ENCODE peak calls at places on chromosomes 11 and 22, in five cellular contexts. One of them, this sample, is unnamed.

GRCh38 chr11:78562398-78562797 is 12.3 kb downstream of the NARS2 start:
- DNase-seq in PC-9: no peak
- DNase-seq in H1: no peak
- DNase-seq in HCT116: no peak
- DNase-seq in PC-3: peak; percentile 72
- DNase-seq in this sample: no peak

GRCh38 chr11:7348432-7349298 is 97.0 kb downstream of the SYT9 start:
- DNase-seq in HCT116: no peak
- DNase-seq in H1: no peak
- DNase-seq in PC-9: no peak
- DNase-seq in PC-3: peak; percentile 14
- DNase-seq in this sample: no peak

GRCh38 chr22:43396934-43397457 is 14.8 kb upstream of the MPPED1 start:
- DNase-seq in PC-3: no peak
- DNase-seq in HCT116: no peak
- DNase-seq in PC-9: no peak
- DNase-seq in H1: no peak
- DNase-seq in this sample: no peak

GRCh38 chr11:96215094-96215782 is 127.8 kb downstream of the MAML2 start:
- DNase-seq in H1: no peak
- DNase-seq in PC-3: peak; percentile 44
- DNase-seq in HCT116: no peak
- DNase-seq in PC-9: no peak
- DNase-seq in this sample: peak; percentile 85

GRCh38 chr11:93791493-93791892 is 7.4 kb downstream of the MED17 start:
- DNase-seq in HCT116: no peak
- DNase-seq in H1: no peak
- DNase-seq in PC-3: no peak
- DNase-seq in PC-9: no peak
- DNase-seq in this sample: no peak

GRCh38 chr11:58318532-58318931 is 40.3 kb downstream of the OR5B17 start:
- DNase-seq in PC-3: no peak
- DNase-seq in HCT116: no peak
- DNase-seq in H1: no peak
- DNase-seq in PC-9: no peak
- DNase-seq in this sample: no peak

GRCh38 chr11:125952973-125953372 is 7.1 kb downstream of the VSIG10L2 start:
- DNase-seq in PC-9: peak; percentile 20
- DNase-seq in HCT116: no peak
- DNase-seq in PC-3: peak; percentile 37
- DNase-seq in H1: no peak
- DNase-seq in this sample: no peak

GRCh38 chr11:4134844-4135243 is 40.2 kb downstream of the RRM1 start:
- DNase-seq in PC-3: peak; percentile 68
- DNase-seq in PC-9: no peak
- DNase-seq in HCT116: no peak
- DNase-seq in H1: no peak
- DNase-seq in this sample: no peak

GRCh38 chr11:11533751-11534150 is 88.1 kb downstream of the GALNT18 start:
- DNase-seq in H1: no peak
- DNase-seq in HCT116: no peak
- DNase-seq in PC-3: no peak
- DNase-seq in PC-9: no peak
- DNase-seq in this sample: no peak

GRCh38 chr22:40678493-40679248 is 613 bp upstream of the MCHR1 start:
- DNase-seq in PC-9: no peak
- DNase-seq in H1: no peak
- DNase-seq in HCT116: no peak
- DNase-seq in PC-3: no peak
- DNase-seq in this sample: no peak
- H3K36me3 ChIP-seq in PC-9: no peaks in the 10 kb centered on the region
- H3K36me3 ChIP-seq in H1: no peaks in the 10 kb centered on the region
- H3K36me3 ChIP-seq in HCT116: no peaks in the 10 kb centered on the region
- H3K36me3 ChIP-seq in PC-3: no peaks in the 10 kb centered on the region
- H3K36me3 ChIP-seq in this sample: no peaks in the 10 kb centered on the region

DNA sequence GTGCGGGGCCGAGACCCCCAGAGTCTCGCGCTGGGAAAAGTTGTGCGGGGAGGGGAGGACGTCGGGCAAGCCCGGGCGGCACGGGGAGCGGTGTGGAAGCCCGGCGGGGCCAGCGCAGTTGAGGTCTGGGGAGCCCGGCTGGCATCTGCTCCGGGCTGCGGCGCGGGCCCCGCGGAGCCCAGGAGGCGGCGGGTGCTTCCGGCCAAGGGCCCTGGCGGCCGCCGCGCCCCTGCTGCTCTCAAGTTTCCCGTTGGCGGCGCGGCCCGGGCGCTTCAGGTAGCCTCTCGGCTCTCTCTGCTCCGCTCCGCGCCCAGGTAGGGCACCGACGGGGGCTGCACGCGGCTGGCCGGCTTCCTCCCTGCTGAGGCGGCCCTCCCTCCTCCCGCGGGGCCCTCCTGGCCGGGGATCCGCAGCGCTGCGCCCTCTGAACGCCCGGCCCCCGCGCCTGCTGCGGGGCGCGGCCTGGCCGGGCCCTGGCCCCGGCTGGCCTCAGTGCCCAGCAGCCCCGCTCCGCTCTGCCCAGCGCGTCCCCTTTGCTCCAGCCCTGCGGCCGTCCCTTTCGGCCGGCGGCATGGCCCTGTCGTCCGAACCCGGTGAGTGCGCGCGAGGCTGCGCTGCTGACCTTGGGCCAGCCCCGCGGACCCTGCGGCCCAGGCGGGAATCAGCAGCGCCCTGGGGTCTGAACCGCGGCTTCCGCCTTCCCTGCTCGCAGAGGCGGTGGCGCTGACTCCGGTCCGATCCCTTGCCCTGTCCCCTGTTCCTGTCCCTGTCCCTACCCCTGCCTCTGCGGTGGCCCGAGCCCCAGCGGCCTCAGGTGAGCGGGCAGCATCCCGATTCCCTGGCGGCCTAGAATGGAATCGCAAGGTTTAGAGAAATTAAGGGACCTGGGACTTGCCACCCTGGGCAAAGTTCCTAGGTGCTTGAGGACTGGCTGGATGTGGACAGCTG is 4.3 kb upstream of the AMPD3 start:
- DNase-seq in PC-9: peak; percentile 63
- DNase-seq in HCT116: peak; percentile 62
- DNase-seq in PC-3: peak; percentile 79
- DNase-seq in H1: peak; percentile 88
- DNase-seq in this sample: no peak
- H2AFZ ChIP-seq in PC-9: peak overlapping the region; percentile 83
- H2AFZ ChIP-seq in HCT116: no peak overlapping the region
- H2AFZ ChIP-seq in PC-3: peak overlapping the region; percentile 67
- H2AFZ ChIP-seq in H1: peak overlapping the region; percentile 85
- H2AFZ ChIP-seq in this sample: no peak overlapping the region

GRCh38 chr22:30080805-30081204 is 541 bp downstream of the HORMAD2 start:
- DNase-seq in H1: no peak
- DNase-seq in PC-3: no peak
- DNase-seq in HCT116: no peak
- DNase-seq in PC-9: no peak
- DNase-seq in this sample: no peak

GRCh38 chr22:30078320-30079311 is 1.6 kb upstream of the HORMAD2 start:
- DNase-seq in HCT116: no peak
- DNase-seq in H1: no peak
- DNase-seq in PC-9: no peak
- DNase-seq in PC-3: no peak
- DNase-seq in this sample: peak; percentile 36

GRCh38 chr22:30077279-30077678 is 3.0 kb upstream of the HORMAD2 start:
- DNase-seq in PC-9: no peak
- DNase-seq in HCT116: no peak
- DNase-seq in H1: no peak
- DNase-seq in PC-3: no peak
- DNase-seq in this sample: no peak

GRCh38 chr22:30074994-30075393 is 5.3 kb upstream of the HORMAD2 start:
- DNase-seq in HCT116: no peak
- DNase-seq in PC-3: no peak
- DNase-seq in PC-9: no peak
- DNase-seq in H1: no peak
- DNase-seq in this sample: no peak

DNA sequence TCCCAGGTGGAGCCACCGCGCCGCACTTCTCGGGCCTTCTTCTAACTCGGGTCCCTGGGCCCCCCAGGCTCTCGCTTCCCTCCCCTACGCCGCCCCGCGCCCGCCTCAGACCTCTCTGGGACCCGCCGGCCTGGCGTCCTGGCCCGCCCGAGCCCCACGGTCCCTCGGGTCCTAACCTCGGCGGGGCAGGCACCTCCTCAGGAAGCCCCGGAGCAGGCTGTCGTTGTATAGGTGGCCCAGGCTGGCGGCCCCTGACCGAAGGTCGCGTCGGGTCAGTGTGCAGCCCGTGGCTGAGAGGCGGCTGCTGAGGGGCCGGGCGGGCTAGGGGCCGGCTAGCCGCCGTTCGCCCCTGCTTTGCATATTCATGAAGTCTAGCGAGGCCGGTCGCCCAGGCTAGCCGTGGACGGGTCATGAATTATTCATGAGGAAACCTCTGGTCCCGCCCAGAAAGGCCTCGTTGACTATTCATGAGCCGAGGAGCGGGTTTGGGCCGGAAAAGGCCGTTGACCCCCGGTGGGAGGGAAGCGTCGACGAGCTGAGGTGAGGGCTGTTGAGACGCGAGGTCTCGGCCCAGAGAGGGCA is at the start of gene HORMAD2:
- DNase-seq in H1: peak; percentile 92
- DNase-seq in PC-3: no peak
- DNase-seq in HCT116: no peak
- DNase-seq in PC-9: peak; percentile 80
- DNase-seq in this sample: no peak
- TF ChIP-seq EZH2 in H1: no peak
- TF ChIP-seq EZH2 in PC-3: no peak
- TF ChIP-seq EZH2 in HCT116: no peak
- TF ChIP-seq EZH2 in PC-9: no peak
- TF ChIP-seq EZH2 in this sample: no peak

GRCh38 chr22:17102297-17102667 is 17.5 kb downstream of the IL17RA start:
- DNase-seq in PC-9: no peak
- DNase-seq in HCT116: no peak
- DNase-seq in H1: no peak
- DNase-seq in PC-3: no peak
- DNase-seq in this sample: no peak
- H3K36me3 ChIP-seq in PC-9: no peaks in the 10 kb centered on the region
- H3K36me3 ChIP-seq in HCT116: peaks cover 23% of the 10 kb centered on the region
- H3K36me3 ChIP-seq in H1: no peaks in the 10 kb centered on the region
- H3K36me3 ChIP-seq in PC-3: no peaks in the 10 kb centered on the region
- H3K36me3 ChIP-seq in this sample: peaks cover 73% of the 10 kb centered on the region